ENCODE peak calls at places on chromosomes 6 and 20, in six cellular contexts. D, L, G, C, Q and B are unnamed samples.

GRCh38 chr20:47974234-47974878 is 189.1 kb upstream of the SULF2 start:
- DNase-seq in D (no peak), L (no peak), G (no peak), C (no peak), Q (no peak), B (no peak)

GRCh38 chr20:57902478-57902877 is 192.7 kb upstream of the PMEPA1 start:
- DNase-seq in D (no peak), L (no peak), G (no peak), C (no peak), Q (no peak), B (no peak)

GRCh38 chr6:155066371-155066770 is 71.3 kb downstream of the TIAM2 start:
- DNase-seq in D (no peak), L (no peak), G (no peak), C (no peak), Q (no peak), B (no peak)

GRCh38 chr20:2563116-2563515 is 26.7 kb downstream of the TMC2 start:
- DNase-seq in D (no peak), L (no peak), G (no peak), C (no peak), Q (no peak), B (no peak)

GRCh38 chr6:4322846-4323309 is 187.5 kb upstream of the ECI2 start:
- DNase-seq in D (no peak), L (no peak), G (no peak), C (no peak), Q (no peak), B (no peak)

GRCh38 chr6:158018851-158019361 is 37.2 kb downstream of the SYNJ2 start:
- DNase-seq in D (no peak), L (no peak), G (no peak), C (no peak), Q (no peak), B (no peak)

GRCh38 chr6:30493643-30494250 is 4.4 kb downstream of the HLA-E start:
- DNase-seq in D (no peak), L (peak; percentile 25), G (no peak), C (no peak), Q (no peak), B (no peak)

GRCh38 chr20:63084563-63084927 is 77.8 kb upstream of the BHLHE23 start:
- DNase-seq in D (no peak), L (no peak), G (no peak), C (no peak), Q (no peak), B (no peak)

GRCh38 chr6:103672169-103672568 is 1187.5 kb downstream of the HACE1 start:
- DNase-seq in D (no peak), L (no peak), G (no peak), C (no peak), Q (no peak), B (no peak)

GRCh38 chr6:36028887-36029324 is 1.3 kb downstream of the MAPK14 start:
- DNase-seq in D (no peak), L (no peak), G (no peak), C (peak; percentile 52), Q (no peak), B (no peak)

GRCh38 chr20:5807431-5807830 is 57.2 kb downstream of the SHLD1 start:
- DNase-seq in D (no peak), L (no peak), G (no peak), C (no peak), Q (no peak), B (no peak)

GRCh38 chr6:140017470-140017869 is 643.0 kb upstream of the CITED2 start:
- DNase-seq in D (no peak), L (no peak), G (no peak), C (no peak), Q (no peak), B (no peak)

GRCh38 chr6:53795702-53796450 is 1.1 kb downstream of the LRRC1 start:
- DNase-seq in D (no peak), L (no peak), G (no peak), C (peak; percentile 29), Q (no peak), B (no peak)

GRCh38 chr6:163722293-163722692 is 307.8 kb downstream of the QKI start:
- DNase-seq in D (no peak), L (peak; percentile 45), G (no peak), C (no peak), Q (no peak), B (no peak)

GRCh38 chr20:32775240-32775991 is 13.2 kb downstream of the DNMT3B start:
- DNase-seq in D (no peak), L (no peak), G (no peak), C (no peak), Q (no peak), B (no peak)

GRCh38 chr6:126337323-126337722 is 2.6 kb upstream of the CENPW start:
- DNase-seq in D (no peak), L (no peak), G (no peak), C (no peak), Q (no peak), B (no peak)
- TF ChIP-seq POLR2AphosphoS5 in D (no peak), L (no peak), G (no peak), C (no peak), Q (no peak), B (no peak)

GRCh38 chr6:42200035-42200434 is 5.3 kb upstream of the GUCA1B start:
- DNase-seq in D (no peak), L (no peak), G (no peak), C (peak; percentile 78), Q (no peak), B (no peak)
- TF ChIP-seq TAF1 in D (no peak), L (no peak), G (no peak), C (no peak), Q (no peak), B (no peak)

GRCh38 chr20:52192296-52193007 is 873 bp upstream of the ZFP64 start:
- DNase-seq in D (peak; percentile 35), L (peak; percentile 58), G (peak; percentile 14), C (peak; percentile 83), Q (no peak), B (no peak)

GRCh38 chr20:52190437-52191131 is 995 bp downstream of the ZFP64 start:
- DNase-seq in D (no peak), L (peak; percentile 67), G (peak; percentile 53), C (peak; percentile 57), Q (no peak), B (peak; percentile 53)

GRCh38 chr20:52193133-52193532 is 1.6 kb upstream of the ZFP64 start:
- DNase-seq in D (no peak), L (no peak), G (no peak), C (no peak), Q (no peak), B (no peak)

GRCh38 chr20:52191132-52191435 is 495 bp downstream of the ZFP64 start:
- DNase-seq in D (no peak), L (no peak), G (no peak), C (no peak), Q (no peak), B (no peak)

DNA sequence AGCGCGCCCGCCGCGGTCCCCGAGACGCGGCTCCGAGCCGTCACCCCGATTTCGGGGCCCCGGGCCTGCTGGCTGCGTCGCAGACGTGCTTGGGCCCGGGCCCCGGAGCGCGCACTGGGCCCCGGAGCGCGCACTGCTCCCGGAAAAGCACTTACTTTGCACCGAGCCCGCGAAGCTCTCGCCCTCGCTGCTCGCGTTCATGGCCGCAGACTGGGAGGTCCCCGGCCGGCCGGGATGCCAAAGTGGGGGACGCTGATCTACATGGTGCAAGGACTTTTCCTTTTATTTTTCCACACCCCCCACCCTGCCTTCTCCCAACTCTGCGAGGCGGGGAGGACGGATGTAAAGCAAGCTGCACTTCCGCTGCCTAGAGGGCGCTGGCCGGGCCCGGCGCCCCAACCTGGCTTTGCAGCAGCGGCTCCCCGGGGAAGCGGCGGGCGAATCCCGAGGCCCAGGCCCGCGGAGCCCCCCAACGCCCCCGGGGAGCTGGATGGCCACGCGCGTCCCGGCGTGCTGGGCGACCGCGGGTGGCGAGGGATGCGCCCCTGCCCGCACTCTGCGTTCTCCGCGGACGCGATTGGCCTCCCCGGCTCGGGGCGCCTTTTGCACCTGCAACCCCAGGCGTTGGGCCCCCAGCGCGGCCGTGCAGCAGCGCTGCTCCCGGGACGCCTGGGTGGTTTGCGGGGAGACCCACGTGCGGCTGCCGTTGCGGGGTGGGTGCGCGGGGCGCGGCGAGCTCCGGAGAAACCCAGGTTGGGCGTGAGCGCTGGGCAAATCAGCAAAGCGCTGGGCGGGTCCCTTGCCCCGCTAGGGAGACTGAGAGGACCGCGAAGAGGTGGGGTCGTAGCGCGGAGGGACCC is at the start of gene ZFP64:
- DNase-seq in D (no peak), L (peak; percentile 72), G (peak; percentile 75), C (peak; percentile 83), Q (no peak), B (peak; percentile 75)
- TF ChIP-seq POLR2A in D (peak; percentile 80), L (peak; percentile 69), G (peak; percentile 14), C (peak; percentile 80), Q (no peak), B (peak; percentile 65)

GRCh38 chr6:25302677-25303128 is 23.5 kb downstream of the CARMIL1 start:
- DNase-seq in D (no peak), L (no peak), G (no peak), C (no peak), Q (no peak), B (no peak)
- TF ChIP-seq POLR2AphosphoS5 in D (no peak), L (no peak), G (no peak), C (no peak), Q (no peak), B (no peak)

GRCh38 chr6:138476116-138476515 is 23.2 kb downstream of the NHSL1 start:
- DNase-seq in D (no peak), L (no peak), G (no peak), C (no peak), Q (no peak), B (no peak)
- TF ChIP-seq TAF1 in D (no peak), L (no peak), G (no peak), C (no peak), Q (no peak), B (no peak)

GRCh38 chr6:12008366-12009179 is 3.5 kb upstream of the HIVEP1 start:
- DNase-seq in D (peak; percentile 43), L (peak; percentile 86), G (peak; percentile 44), C (peak; percentile 83), Q (no peak), B (peak; percentile 55)
- TF ChIP-seq POLR2A in D (peak; percentile 92), L (peak; percentile 94), G (peak; percentile 95), C (peak; percentile 83), Q (no peak), B (peak; percentile 91)

DNA sequence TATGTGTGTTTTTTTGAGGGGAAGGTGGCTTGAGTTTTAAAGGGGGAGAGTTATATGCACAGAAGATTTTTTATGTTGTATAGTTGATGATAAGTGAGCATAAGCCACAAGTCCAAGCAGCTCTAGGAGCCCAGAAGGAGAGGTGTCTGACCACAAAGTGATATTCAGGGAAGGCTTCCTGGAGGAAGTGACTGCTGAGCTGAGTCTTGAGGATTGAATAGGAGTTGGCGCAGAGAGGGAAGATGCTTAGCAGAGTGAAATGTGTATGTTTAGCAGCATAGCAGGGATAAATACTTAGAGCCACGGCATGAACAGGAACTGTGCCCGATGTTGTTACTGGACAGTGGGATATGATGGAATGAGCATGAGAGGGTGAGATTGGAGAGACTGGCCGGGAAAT is 255.1 kb upstream of the KCNG1 start:
- DNase-seq in D (no peak), L (no peak), G (no peak), C (no peak), Q (no peak), B (no peak)
- TF ChIP-seq POLR2AphosphoS5 in D (no peak), L (no peak), G (no peak), C (no peak), Q (no peak), B (no peak)